ENCODE peak calls at places on chromosomes 13 and 19, in six cellular contexts. F is thoracic aorta, T is spleen, N is H1, Z is cardiac muscle cell, I is Peyer's patch. X is an unnamed sample. For H3K9me3 and H3K36me3, the result is how much of the 10 kb centered on the place peaks cover.

GRCh38 chr19:48784527-48784926 is 26.3 kb downstream of the BCAT2 start:
- DNase-seq in N (no peak), I (no peak), Z (peak), T (no peak), F (no peak), X (no peak)

GRCh38 chr13:97660488-97661086 is 226.6 kb downstream of the RAP2A start:
- DNase-seq in Z (peak), I (no peak), T (no peak), N (no peak), F (no peak), X (no peak)

GRCh38 chr19:29753190-29753933 is 38.3 kb upstream of the C19orf12 start:
- DNase-seq in N (no peak), Z (no peak), T (no peak), I (no peak), F (no peak), X (no peak)

GRCh38 chr13:28746289-28746612 is 27.5 kb upstream of the SLC46A3 start:
- DNase-seq in F (no peak), N (no peak), T (no peak), I (no peak), Z (no peak), X (no peak)

GRCh38 chr13:99041337-99041736 is 63.5 kb upstream of the DOCK9 start:
- DNase-seq in I (no peak), Z (no peak), N (no peak), F (no peak), T (no peak), X (no peak)

GRCh38 chr13:83941669-83942335 is 59.5 kb upstream of the SLITRK1 start:
- DNase-seq in Z (no peak), I (no peak), F (no peak), N (no peak), T (no peak), X (no peak)

GRCh38 chr13:114067381-114067885 is 65.0 kb downstream of the RASA3 start:
- DNase-seq in Z (peak), F (no peak), N (no peak), T (no peak), I (peak), X (no peak)

GRCh38 chr13:101190976-101191375 is 225.3 kb downstream of the NALCN start:
- DNase-seq in N (no peak), F (no peak), Z (no peak), I (no peak), T (no peak), X (no peak)

GRCh38 chr19:8615813-8616596 is 5.5 kb upstream of the ADAMTS10 start:
- DNase-seq in F (no peak), T (peak), N (peak), Z (peak), I (peak), X (no peak)

GRCh38 chr13:40406405-40407138 is 259.9 kb downstream of the FOXO1 start:
- DNase-seq in I (no peak), T (no peak), F (no peak), Z (peak), N (no peak), X (no peak)

GRCh38 chr13:101309014-101309619 is 107.2 kb downstream of the NALCN start:
- DNase-seq in N (no peak), I (no peak), T (no peak), F (no peak), Z (peak), X (no peak)

GRCh38 chr19:18173572-18174294 is at the start of gene IFI30:
- DNase-seq in T (peak), N (peak), I (peak), Z (peak), F (no peak), X (peak)

GRCh38 chr19:48836089-48837017 is at the start of gene HSD17B14:
- DNase-seq in T (no peak), N (peak), I (no peak), Z (peak), F (no peak), X (no peak)

GRCh38 chr19:35025969-35026368 is 4.3 kb upstream of the SCN1B start:
- DNase-seq in T (no peak), Z (no peak), N (no peak), I (no peak), F (no peak), X (no peak)

GRCh38 chr19:38134538-38135149 is 89.4 kb downstream of the DPF1 start:
- DNase-seq in N (peak), I (no peak), F (no peak), Z (peak), T (no peak), X (no peak)

GRCh38 chr19:46828484-46828883 is 22.2 kb downstream of the AP2S1 start:
- DNase-seq in T (no peak), F (no peak), Z (no peak), I (no peak), N (no peak), X (no peak)

GRCh38 chr19:49506575-49507105 is 5.8 kb upstream of the FCGRT start:
- DNase-seq in Z (peak), F (no peak), T (peak), N (peak), I (peak), X (no peak)

GRCh38 chr13:41500501-41500900 is 43.2 kb downstream of the RGCC start:
- DNase-seq in Z (no peak), I (no peak), F (no peak), T (no peak), N (no peak), X (no peak)

GRCh38 chr13:98918771-98919170 is 59.1 kb downstream of the DOCK9 start:
- DNase-seq in Z (no peak), I (no peak), T (no peak), F (no peak), N (no peak), X (no peak)

GRCh38 chr19:17469092-17469370 is 1.3 kb upstream of the SLC27A1 start:
- DNase-seq in Z (no peak), F (no peak), I (no peak), T (no peak), N (no peak), X (no peak)

GRCh38 chr19:16343156-16343555 is 18.5 kb downstream of the KLF2 start:
- DNase-seq in F (no peak), T (no peak), I (no peak), Z (no peak), N (no peak), X (no peak)

GRCh38 chr13:37602743-37603381 is 4.3 kb upstream of the POSTN start:
- DNase-seq in T (no peak), N (no peak), F (no peak), Z (peak), I (no peak), X (no peak)

GRCh38 chr13:41614671-41615519 is 157.5 kb downstream of the RGCC start:
- DNase-seq in I (no peak), T (no peak), F (no peak), Z (peak), N (no peak), X (no peak)

GRCh38 chr19:51559240-51559639 is 11.8 kb upstream of the ZNF175 start:
- DNase-seq in I (no peak), T (no peak), Z (no peak), F (no peak), N (no peak), X (no peak)

GRCh38 chr19:29448046-29448445 is 77.7 kb upstream of the VSTM2B start:
- DNase-seq in T (no peak), N (no peak), I (no peak), F (no peak), Z (no peak), X (no peak)

GRCh38 chr13:44853641-44854040 is 135.6 kb downstream of the NUFIP1 start:
- DNase-seq in T (no peak), F (no peak), N (no peak), I (no peak), Z (peak), X (no peak)

GRCh38 chr19:35862528-35862927 is 5.8 kb downstream of the KIRREL2 start:
- DNase-seq in I (no peak), N (no peak), F (no peak), T (no peak), Z (no peak), X (no peak)

GRCh38 chr19:39403331-39404312 is 3.0 kb upstream of the ZFP36 start:
- DNase-seq in I (peak), N (peak), Z (peak), T (peak), F (peak), X (peak)

GRCh38 chr19:35911173-35911572 is 3.1 kb upstream of the TYROBP start:
- DNase-seq in F (no peak), I (no peak), N (no peak), Z (no peak), T (no peak), X (no peak)

GRCh38 chr19:14030997-14031718 is 404 bp upstream of the IL27RA start:
- DNase-seq in F (no peak), Z (no peak), I (no peak), T (no peak), N (no peak), X (no peak)

GRCh38 chr19:31337007-31337914 is 12.0 kb downstream of the TSHZ3 start:
- DNase-seq in Z (no peak), N (no peak), I (no peak), T (no peak), F (no peak), X (no peak)

GRCh38 chr19:31338069-31338767 is 11.0 kb downstream of the TSHZ3 start:
- DNase-seq in I (no peak), T (no peak), F (no peak), Z (peak), N (peak), X (no peak)

GRCh38 chr19:31339405-31339804 is 9.8 kb downstream of the TSHZ3 start:
- DNase-seq in T (no peak), I (no peak), N (no peak), F (no peak), Z (no peak), X (no peak)

GRCh38 chr19:31342926-31343325 is 6.3 kb downstream of the TSHZ3 start:
- DNase-seq in T (no peak), F (no peak), Z (no peak), I (no peak), N (no peak), X (no peak)

DNA sequence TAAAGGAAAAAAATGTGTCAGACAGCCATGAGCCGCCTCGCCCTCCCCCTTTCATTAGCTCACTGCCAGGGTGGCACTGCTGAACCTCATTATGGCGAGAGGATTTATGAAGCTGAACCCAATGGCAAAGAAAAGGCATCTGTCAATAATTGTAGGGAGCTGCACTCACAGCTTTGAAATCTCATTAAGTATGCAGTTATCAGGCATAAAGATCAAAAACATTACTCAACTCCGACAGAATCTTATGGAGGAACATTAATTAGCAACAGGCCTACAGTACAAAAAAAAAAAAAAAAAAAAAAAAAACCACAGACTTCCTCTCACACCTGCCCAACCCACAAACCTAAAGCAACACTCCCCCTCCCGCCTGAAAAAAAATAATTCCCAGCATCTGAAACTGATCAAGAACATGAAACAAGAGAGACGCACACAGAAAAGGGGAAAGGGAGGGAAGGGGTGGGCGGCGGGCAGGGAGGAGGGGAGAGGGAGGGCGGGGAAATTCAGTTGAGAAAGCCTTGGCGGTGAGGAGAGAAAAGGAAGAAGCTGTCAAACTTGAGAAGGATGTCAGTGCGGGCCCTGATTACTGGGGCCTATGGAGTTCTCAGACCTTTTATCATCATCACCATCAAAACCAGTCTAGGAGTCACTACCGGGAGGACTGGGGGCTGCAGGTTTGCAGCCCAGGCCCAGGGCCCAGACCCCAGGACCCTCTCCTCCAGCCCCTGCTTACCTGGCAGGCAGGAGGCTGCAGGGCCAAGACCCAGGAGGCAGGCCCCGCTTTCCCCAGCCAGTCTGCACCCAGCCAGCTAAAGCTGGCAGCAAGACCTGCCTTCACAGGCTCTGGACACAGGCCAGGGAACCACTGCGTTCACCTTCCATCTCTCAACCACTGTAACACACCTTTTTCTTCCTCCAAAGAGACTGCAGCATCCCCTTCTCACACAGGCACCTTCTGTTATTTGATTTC is 8.9 kb downstream of the TSHZ3 start:
- DNase-seq in Z (peak), T (no peak), I (no peak), F (no peak), N (peak), X (no peak)
- H3K27ac ChIP-seq in Z (no peak), T (peak), I (no peak), F (no peak), N (no peak), X (peak)

DNA sequence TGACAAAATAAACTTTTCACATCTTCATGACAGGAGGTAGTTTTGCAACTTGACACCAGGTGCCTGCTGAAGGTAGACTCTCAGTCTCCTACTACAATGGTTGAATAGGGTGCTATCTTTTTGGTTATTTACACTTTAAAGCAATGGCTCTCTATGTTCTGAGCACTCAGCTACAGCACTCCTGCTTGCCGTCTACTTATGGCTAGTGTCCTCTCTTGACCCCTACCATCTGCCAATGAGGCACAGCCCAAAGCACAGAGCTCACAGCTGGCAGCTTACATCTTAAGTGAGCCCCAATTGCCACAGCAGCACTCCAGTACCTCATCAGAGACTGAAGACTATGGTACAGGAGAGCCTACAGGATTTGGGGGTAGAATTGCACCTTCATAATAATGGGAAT is 11.4 kb downstream of the ZNF708 start:
- DNase-seq in T (no peak), I (no peak), Z (no peak), N (no peak), F (no peak), X (no peak)
- H3K9me3 ChIP-seq in T (under half), I (under half), Z (under half), N (under half), F (under half), X (under half)

GRCh38 chr19:906480-906879 is 6.5 kb downstream of the R3HDM4 start:
- DNase-seq in T (no peak), I (no peak), Z (no peak), N (no peak), F (no peak), X (no peak)
- H3K36me3 ChIP-seq in T (under half), I (under half), Z (under half), N (under half), F (under half), X (under half)

GRCh38 chr19:12574036-12574435 is 22.8 kb upstream of the ZNF564 start:
- DNase-seq in F (no peak), T (peak), I (no peak), N (no peak), Z (no peak), X (no peak)
- H3K27ac ChIP-seq in F (no peak), T (peak), I (no peak), N (no peak), Z (no peak), X (no peak)

GRCh38 chr19:21422244-21422643 is 25.3 kb downstream of the ZNF493 start:
- DNase-seq in N (no peak), T (no peak), Z (no peak), F (no peak), I (no peak), X (no peak)
- H3K9me3 ChIP-seq in N (half or more), T (half or more), Z (under half), F (half or more), I (under half), X (under half)